ENCODE peak calls at places on chromosome 9, in eight cellular contexts. D is K562, X is testis, G is IMR-90, K is body of pancreas, J is uterus, V is tibial nerve, R is tibial artery. Y is an unnamed sample. For H3K4me1 and H3K27me3, the result is how much of the 10 kb centered on the place peaks cover.

GRCh38 chr9:135745189-135745588 is 43.2 kb downstream of the KCNT1 start:
- DNase-seq in D (no peak), X (no peak), G (no peak), K (no peak), J (no peak), V (no peak), R (no peak), Y (no peak)

GRCh38 chr9:126219717-126220116 is 106.9 kb upstream of the MVB12B start:
- DNase-seq in D (no peak), X (no peak), G (no peak), K (no peak), J (no peak), V (no peak), R (no peak), Y (no peak)

GRCh38 chr9:104232781-104233341 is 138.8 kb downstream of the SMC2 start:
- DNase-seq in D (no peak), X (no peak), G (no peak), K (no peak), J (no peak), V (no peak), R (no peak), Y (no peak)

GRCh38 chr9:134402182-134402581 is 75.9 kb downstream of the RXRA start:
- DNase-seq in D (no peak), X (no peak), G (no peak), K (no peak), J (no peak), V (no peak), R (no peak), Y (no peak)

GRCh38 chr9:2800385-2801179 is 43.3 kb downstream of the PUM3 start:
- DNase-seq in D (no peak), X (peak), G (peak), K (no peak), J (no peak), V (no peak), R (no peak), Y (no peak)

GRCh38 chr9:82606761-82607382 is 456.1 kb downstream of the RASEF start:
- DNase-seq in D (no peak), X (peak), G (peak), K (peak), J (peak), V (no peak), R (no peak), Y (peak)

GRCh38 chr9:113673726-113674125 is 202.4 kb upstream of the ZNF618 start:
- DNase-seq in D (no peak), X (no peak), G (peak), K (no peak), J (no peak), V (no peak), R (no peak), Y (no peak)

GRCh38 chr9:118170032-118170955 is 466.1 kb downstream of the TLR4 start:
- DNase-seq in D (peak), X (peak), G (no peak), K (no peak), J (no peak), V (no peak), R (no peak), Y (peak)

GRCh38 chr9:135914921-135915320 is 7.6 kb upstream of the CAMSAP1 start:
- DNase-seq in D (no peak), X (no peak), G (peak), K (no peak), J (no peak), V (no peak), R (no peak), Y (no peak)

GRCh38 chr9:1152171-1152570 is 102.0 kb downstream of the DMRT2 start:
- DNase-seq in D (no peak), X (no peak), G (no peak), K (no peak), J (no peak), V (no peak), R (no peak), Y (no peak)

GRCh38 chr9:87069690-87070089 is 122.4 kb upstream of the GAS1 start:
- DNase-seq in D (no peak), X (no peak), G (peak), K (no peak), J (no peak), V (no peak), R (no peak), Y (no peak)

GRCh38 chr9:94912700-94913249 is 186.3 kb downstream of the AOPEP start:
- DNase-seq in D (no peak), X (no peak), G (peak), K (no peak), J (no peak), V (no peak), R (no peak), Y (no peak)

GRCh38 chr9:34956648-34957047 is 1.4 kb upstream of the PHF24 start:
- DNase-seq in D (no peak), X (no peak), G (no peak), K (no peak), J (no peak), V (no peak), R (no peak), Y (no peak)

GRCh38 chr9:134925011-134925511 is 7.3 kb upstream of the FCN1 start:
- DNase-seq in D (no peak), X (no peak), G (no peak), K (no peak), J (no peak), V (no peak), R (no peak), Y (no peak)

GRCh38 chr9:124365045-124365444 is 50.2 kb downstream of the PSMB7 start:
- DNase-seq in D (no peak), X (no peak), G (no peak), K (no peak), J (no peak), V (no peak), R (no peak), Y (no peak)

GRCh38 chr9:83959061-83959460 is 21.0 kb downstream of the HNRNPK start:
- DNase-seq in D (no peak), X (no peak), G (peak), K (no peak), J (no peak), V (no peak), R (no peak), Y (no peak)

GRCh38 chr9:124858330-124859046 is 3.3 kb downstream of the RPL35 start:
- DNase-seq in D (no peak), X (no peak), G (no peak), K (no peak), J (no peak), V (no peak), R (no peak), Y (no peak)

GRCh38 chr9:135582541-135582940 is 21.0 kb downstream of the PAEP start:
- DNase-seq in D (no peak), X (peak), G (no peak), K (no peak), J (no peak), V (no peak), R (no peak), Y (no peak)

GRCh38 chr9:93207326-93207814 is 23.4 kb downstream of the WNK2 start:
- DNase-seq in D (no peak), X (peak), G (peak), K (no peak), J (peak), V (peak), R (peak), Y (no peak)

GRCh38 chr9:2479056-2479565 is 142.5 kb upstream of the VLDLR start:
- DNase-seq in D (no peak), X (no peak), G (no peak), K (no peak), J (no peak), V (no peak), R (no peak), Y (no peak)

GRCh38 chr9:92706218-92706940 is 36.4 kb upstream of the IPPK start:
- DNase-seq in D (peak), X (no peak), G (no peak), K (no peak), J (no peak), V (no peak), R (no peak), Y (no peak)

GRCh38 chr9:126471084-126471611 is 142.6 kb upstream of the LMX1B start:
- DNase-seq in D (no peak), X (peak), G (peak), K (peak), J (no peak), V (peak), R (peak), Y (peak)

DNA sequence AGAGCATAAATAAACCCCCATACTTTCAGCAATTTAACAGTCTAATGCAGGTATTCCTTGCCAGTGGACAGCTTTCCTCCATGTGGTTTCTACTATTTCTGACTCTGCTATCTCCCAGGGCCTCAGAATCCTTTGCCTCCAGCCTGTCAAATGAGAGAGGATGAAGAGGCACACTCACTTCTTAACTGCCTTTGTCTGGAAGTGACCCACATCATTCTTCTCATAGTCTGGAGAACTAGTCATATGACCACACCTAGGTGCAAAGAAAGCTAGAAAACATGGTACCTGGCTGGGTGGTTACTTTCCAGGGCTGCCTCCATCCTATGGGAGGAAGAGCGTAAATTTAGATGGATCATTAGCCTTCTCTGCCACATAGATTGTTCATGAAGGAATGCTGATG is 22.5 kb downstream of the PALM2AKAP2 start:
- DNase-seq in D (no peak), X (no peak), G (no peak), K (no peak), J (no peak), V (no peak), R (no peak), Y (no peak)
- H3K4me1 ChIP-seq in D (under half), X (under half), G (under half), K (under half), J (under half), V (under half), R (half or more), Y (under half)

GRCh38 chr9:106557996-106558667 is 304.8 kb upstream of the ZNF462 start:
- DNase-seq in D (no peak), X (no peak), G (no peak), K (no peak), J (no peak), V (no peak), R (no peak), Y (no peak)

GRCh38 chr9:106560540-106560939 is 302.4 kb upstream of the ZNF462 start:
- DNase-seq in D (no peak), X (no peak), G (no peak), K (no peak), J (no peak), V (no peak), R (no peak), Y (no peak)
- TF ChIP-seq CTCF in D (no peak), X (no peak), G (no peak), K (no peak), J (no peak), V (no peak), R (no peak), Y (no peak)

DNA sequence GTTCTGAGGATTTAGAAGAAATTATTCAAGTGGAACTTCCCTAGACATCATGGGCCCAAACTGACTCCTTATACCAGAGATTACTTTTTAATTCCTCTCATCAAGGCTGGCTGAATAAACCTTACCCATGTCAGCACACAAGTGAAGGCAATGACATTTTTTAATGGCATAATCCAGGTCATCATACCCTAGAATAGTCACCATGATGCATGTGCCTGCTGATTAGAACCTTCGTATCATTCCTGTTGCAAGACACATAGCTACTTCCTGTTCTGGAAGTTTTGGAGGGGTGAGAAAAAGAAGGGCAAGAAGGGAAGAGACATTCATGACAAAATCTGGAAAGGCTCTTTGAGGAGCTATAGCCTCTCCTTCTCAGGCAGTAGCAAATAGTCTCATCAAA is 49.7 kb upstream of the IFNK start:
- DNase-seq in D (no peak), X (no peak), G (no peak), K (no peak), J (no peak), V (no peak), R (no peak), Y (no peak)
- H3K27me3 ChIP-seq in D (under half), X (under half), G (under half), K (under half), J (under half), V (under half), R (under half), Y (under half)

GRCh38 chr9:37564114-37564513 is 12.1 kb downstream of the FBXO10 start:
- DNase-seq in D (no peak), X (no peak), G (no peak), K (no peak), J (no peak), V (no peak), R (no peak), Y (no peak)
- H3K4me1 ChIP-seq in D (under half), X (under half), G (under half), K (under half), J (under half), V (under half), R (under half), Y (under half)

DNA sequence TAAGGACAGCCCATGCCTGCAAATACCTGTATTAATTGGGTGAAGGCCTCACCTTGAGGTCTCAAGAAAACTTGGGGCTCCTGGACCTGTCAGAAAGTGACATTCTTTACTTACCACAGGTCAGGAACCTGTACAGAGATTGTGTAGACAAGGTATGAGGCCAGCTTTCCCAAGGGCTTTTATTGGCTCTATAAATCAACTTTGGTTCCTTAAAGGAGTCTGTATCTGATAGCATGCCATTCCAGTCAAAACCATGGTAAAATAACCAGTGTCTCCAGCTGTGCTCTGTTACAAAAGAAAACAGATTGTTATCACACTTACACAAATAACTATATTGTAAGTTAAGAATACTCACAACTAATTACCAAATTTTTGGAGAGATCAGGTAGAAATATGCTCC is 64.5 kb downstream of the COL15A1 start:
- DNase-seq in D (no peak), X (no peak), G (no peak), K (no peak), J (no peak), V (no peak), R (no peak), Y (no peak)
- TF ChIP-seq CTCF in D (no peak), X (no peak), G (no peak), K (no peak), J (no peak), V (no peak), R (no peak), Y (no peak)

GRCh38 chr9:137136926-137137607 is 1.9 kb upstream of the GRIN1 start:
- DNase-seq in D (peak), X (no peak), G (no peak), K (no peak), J (no peak), V (no peak), R (no peak), Y (no peak)
- H3K27me3 ChIP-seq in D (half or more), X (under half), G (half or more), K (under half), J (under half), V (half or more), R (under half), Y (half or more)

GRCh38 chr9:100269656-100270055 is 83.1 kb downstream of the TEX10 start:
- DNase-seq in D (no peak), X (no peak), G (no peak), K (no peak), J (no peak), V (no peak), R (no peak), Y (no peak)
- H3K4me1 ChIP-seq in D (under half), X (under half), G (under half), K (under half), J (under half), V (under half), R (under half), Y (under half)

DNA sequence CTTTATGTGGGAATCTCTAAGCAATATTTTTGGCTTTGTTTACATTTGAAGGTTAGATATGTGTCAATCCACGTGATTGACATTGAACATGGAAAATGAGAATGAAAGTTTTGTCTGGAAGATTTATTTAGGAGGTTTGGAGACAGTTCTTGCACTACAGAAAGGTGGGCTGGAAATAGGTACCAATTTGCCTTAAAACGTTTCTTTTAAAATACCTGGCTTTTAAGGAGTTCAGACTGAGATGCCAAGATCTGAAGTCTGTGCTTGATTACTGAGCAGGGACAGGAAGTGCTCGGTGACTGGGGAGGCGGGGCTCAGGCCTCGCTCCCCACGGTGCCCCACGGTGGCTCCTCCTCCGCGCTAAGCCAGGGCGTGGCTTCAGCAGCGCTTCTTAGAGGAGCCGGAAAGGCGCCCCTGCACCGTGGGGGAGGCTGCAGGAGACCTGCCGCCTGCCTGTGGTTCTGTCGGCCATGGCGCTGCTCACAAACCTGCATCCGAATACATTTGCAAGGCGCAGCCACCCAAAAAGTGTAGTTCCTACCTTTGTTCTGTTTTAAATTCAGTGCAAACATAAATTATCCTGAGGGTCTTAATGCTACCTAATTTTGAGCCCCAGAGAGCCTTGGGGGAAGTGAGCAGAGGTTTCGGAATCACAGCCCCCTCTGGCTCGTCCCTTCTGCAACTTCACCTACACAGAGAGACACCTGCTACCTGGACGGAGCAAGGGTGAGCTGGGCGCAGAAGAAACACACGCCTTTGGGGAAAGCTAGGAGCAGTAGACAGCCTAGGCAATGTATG is 49.2 kb downstream of the USP20 start:
- DNase-seq in D (peak), X (peak), G (peak), K (peak), J (peak), V (peak), R (peak), Y (peak)
- TF ChIP-seq CTCF in D (no peak), X (no peak), G (no peak), K (no peak), J (no peak), V (no peak), R (no peak), Y (no peak)

Y was measured in colonic mucosa.